ENCODE peak calls at places on chromosomes 2 and 18, in four cellular contexts. L is HCT116, P is retinal pigment epithelial cell, Y is tibial nerve. T is an unnamed sample.

GRCh38 chr2:222813177-222813843 is 47.5 kb upstream of the ACSL3 start:
- DNase-seq in L (no peak), P (no peak), Y (no peak), T (no peak)

GRCh38 chr2:71082402-71083252 is 14.2 kb downstream of the NAGK start:
- DNase-seq in L (no peak), P (no peak), Y (no peak), T (no peak)

GRCh38 chr2:75068546-75068945 is 110.1 kb downstream of the POLE4 start:
- DNase-seq in L (no peak), P (no peak), Y (no peak), T (no peak)

GRCh38 chr2:10706033-10706432 is 15.4 kb upstream of the ATP6V1C2 start:
- DNase-seq in L (no peak), P (no peak), Y (no peak), T (no peak)

GRCh38 chr2:131146255-131146654 is 41.1 kb downstream of the PLEKHB2 start:
- DNase-seq in L (no peak), P (no peak), Y (no peak), T (no peak)

GRCh38 chr18:70132999-70133398 is 72.5 kb downstream of the RTTN start:
- DNase-seq in L (no peak), P (peak), Y (no peak), T (peak)

GRCh38 chr2:168212167-168212566 is 35.2 kb downstream of the STK39 start:
- DNase-seq in L (no peak), P (no peak), Y (no peak), T (no peak)

GRCh38 chr2:16671760-16672159 is 6.1 kb upstream of the CYRIA start:
- DNase-seq in L (no peak), P (no peak), Y (no peak), T (no peak)

GRCh38 chr2:12897181-12897580 is 180.4 kb downstream of the TRIB2 start:
- DNase-seq in L (no peak), P (no peak), Y (no peak), T (no peak)

GRCh38 chr18:49139726-49140125 is 189.0 kb upstream of the SMAD7 start:
- DNase-seq in L (no peak), P (no peak), Y (no peak), T (no peak)

GRCh38 chr2:164323978-164324377 is 297.3 kb downstream of the GRB14 start:
- DNase-seq in L (no peak), P (no peak), Y (no peak), T (no peak)

GRCh38 chr2:124149571-124149970 is 124.5 kb downstream of the CNTNAP5 start:
- DNase-seq in L (no peak), P (no peak), Y (no peak), T (no peak)

GRCh38 chr2:160332318-160332717 is 132.2 kb upstream of the ITGB6 start:
- DNase-seq in L (no peak), P (no peak), Y (no peak), T (no peak)

GRCh38 chr2:204299766-204300165 is 245.5 kb upstream of the PARD3B start:
- DNase-seq in L (no peak), P (peak), Y (no peak), T (no peak)

GRCh38 chr18:5693637-5694175 is 149.9 kb upstream of the EPB41L3 start:
- DNase-seq in L (no peak), P (no peak), Y (no peak), T (no peak)

GRCh38 chr2:134549104-134549503 is 169.7 kb downstream of the TMEM163 start:
- DNase-seq in L (no peak), P (no peak), Y (no peak), T (no peak)

GRCh38 chr2:173053043-173053699 is 22.5 kb upstream of the MAP3K20 start:
- DNase-seq in L (no peak), P (no peak), Y (no peak), T (no peak)

GRCh38 chr2:70784320-70784719 is 6.1 kb downstream of the FIGLA start:
- DNase-seq in L (no peak), P (no peak), Y (no peak), T (no peak)

GRCh38 chr18:46632401-46633089 is 24.5 kb downstream of the LOXHD1 start:
- DNase-seq in L (peak), P (peak), Y (no peak), T (peak)

GRCh38 chr2:70477473-70477872 is 76.2 kb downstream of the TGFA start:
- DNase-seq in L (no peak), P (no peak), Y (no peak), T (no peak)

GRCh38 chr18:48136544-48137353 is 206.3 kb upstream of the SMAD2 start:
- DNase-seq in L (no peak), P (no peak), Y (no peak), T (no peak)

GRCh38 chr2:12684471-12684936 is 32.2 kb upstream of the TRIB2 start:
- DNase-seq in L (no peak), P (no peak), Y (no peak), T (no peak)

GRCh38 chr18:54389143-54389505 is 31.4 kb downstream of the C18orf54 start:
- DNase-seq in L (no peak), P (no peak), Y (no peak), T (no peak)

GRCh38 chr2:217162533-217162932 is 302.7 kb upstream of the TNP1 start:
- DNase-seq in L (peak), P (peak), Y (no peak), T (no peak)

GRCh38 chr18:51039138-51040112 is 9.4 kb downstream of the SMAD4 start:
- DNase-seq in L (no peak), P (no peak), Y (no peak), T (no peak)

GRCh38 chr2:101980368-101980767 is 11.4 kb upstream of the IL1R2 start:
- DNase-seq in L (no peak), P (no peak), Y (no peak), T (no peak)
- H3K4me3 ChIP-seq in L (no peak), P (no peak), Y (no peak), T (no peak)

GRCh38 chr18:58965291-58965929 is 100.7 kb downstream of the ZNF532 start:
- DNase-seq in L (no peak), P (no peak), Y (no peak), T (no peak)

GRCh38 chr18:58966704-58967103 is 102.0 kb downstream of the ZNF532 start:
- DNase-seq in L (no peak), P (no peak), Y (no peak), T (no peak)

GRCh38 chr18:58962331-58962730 is 97.7 kb downstream of the ZNF532 start:
- DNase-seq in L (no peak), P (no peak), Y (no peak), T (no peak)

GRCh38 chr18:58967643-58968291 is 103.1 kb downstream of the ZNF532 start:
- DNase-seq in L (no peak), P (no peak), Y (no peak), T (no peak)

GRCh38 chr18:58965930-58966662 is 101.4 kb downstream of the ZNF532 start:
- DNase-seq in L (no peak), P (peak), Y (no peak), T (no peak)
- H3K4me3 ChIP-seq in L (no peak), P (no peak), Y (no peak), T (no peak)

GRCh38 chr2:176873403-176873802 is 339.2 kb upstream of the HNRNPA3 start:
- DNase-seq in L (no peak), P (no peak), Y (no peak), T (no peak)
- H3K4me3 ChIP-seq in L (no peak), P (no peak), Y (no peak), T (no peak)

GRCh38 chr2:24822049-24822706 is 29.0 kb downstream of the CENPO start:
- DNase-seq in L (no peak), P (no peak), Y (no peak), T (no peak)
- H3K4me3 ChIP-seq in L (no peak), P (no peak), Y (no peak), T (no peak)

GRCh38 chr2:240919786-240920782 is 13.9 kb downstream of the CROCC2 start:
- DNase-seq in L (no peak), P (no peak), Y (peak), T (no peak)

GRCh38 chr2:240920783-240921231 is 14.7 kb downstream of the CROCC2 start:
- DNase-seq in L (no peak), P (no peak), Y (peak), T (no peak)

GRCh38 chr2:240922982-240923537 is 16.9 kb downstream of the CROCC2 start:
- DNase-seq in L (no peak), P (no peak), Y (no peak), T (no peak)

GRCh38 chr2:240922234-240922981 is 16.3 kb downstream of the CROCC2 start:
- DNase-seq in L (no peak), P (no peak), Y (peak), T (no peak)

GRCh38 chr2:240921319-240922233 is 15.4 kb downstream of the CROCC2 start:
- DNase-seq in L (no peak), P (peak), Y (peak), T (no peak)
- H3K4me3 ChIP-seq in L (no peak), P (no peak), Y (no peak), T (no peak)

DNA sequence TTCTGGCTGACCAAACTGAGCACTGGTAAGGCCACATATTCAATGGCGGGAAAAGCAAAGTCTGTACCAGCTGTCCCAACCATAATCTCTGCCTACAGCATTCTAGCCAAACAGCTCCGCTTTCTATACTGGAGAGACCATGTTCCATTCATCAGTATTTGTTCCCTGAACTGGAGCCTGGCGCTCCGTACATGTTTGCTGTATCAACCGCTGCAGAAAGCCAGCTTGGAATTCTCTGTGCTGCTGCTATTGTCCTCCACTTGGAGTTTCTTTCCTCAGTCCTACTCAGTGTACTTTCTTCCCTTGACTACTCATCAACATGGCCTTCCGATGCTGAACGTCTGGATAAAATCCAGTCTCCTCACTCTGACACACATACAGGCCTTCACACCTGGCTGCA is 1.9 kb downstream of the COA5 start:
- DNase-seq in L (no peak), P (no peak), Y (no peak), T (no peak)
- H3K4me3 ChIP-seq in L (no peak), P (no peak), Y (no peak), T (no peak)

GRCh38 chr2:177241771-177242135 is 22.8 kb downstream of the NFE2L2 start:
- DNase-seq in L (no peak), P (no peak), Y (no peak), T (no peak)
- H3K4me3 ChIP-seq in L (peak), P (peak), Y (peak), T (peak)

GRCh38 chr2:174121178-174121577 is 127.2 kb downstream of the OLA1 start:
- DNase-seq in L (peak), P (no peak), Y (no peak), T (no peak)

GRCh38 chr2:174122185-174122584 is 126.1 kb downstream of the OLA1 start:
- DNase-seq in L (no peak), P (no peak), Y (no peak), T (no peak)

GRCh38 chr2:174120346-174120745 is 128.0 kb downstream of the OLA1 start:
- DNase-seq in L (peak), P (no peak), Y (no peak), T (peak)

GRCh38 chr2:174121612-174122011 is 126.7 kb downstream of the OLA1 start:
- DNase-seq in L (peak), P (no peak), Y (no peak), T (no peak)

GRCh38 chr2:174117951-174118930 is 130.1 kb downstream of the OLA1 start:
- DNase-seq in L (peak), P (peak), Y (no peak), T (no peak)
- H3K4me3 ChIP-seq in L (peak), P (no peak), Y (no peak), T (no peak)

GRCh38 chr2:190360561-190360960 is 17.2 kb downstream of the INPP1 start:
- DNase-seq in L (no peak), P (no peak), Y (no peak), T (no peak)

GRCh38 chr2:190360965-190361364 is 17.6 kb downstream of the INPP1 start:
- DNase-seq in L (no peak), P (no peak), Y (no peak), T (no peak)

GRCh38 chr2:190357596-190357995 is 14.2 kb downstream of the INPP1 start:
- DNase-seq in L (no peak), P (no peak), Y (no peak), T (no peak)

GRCh38 chr2:190361572-190361971 is 18.2 kb downstream of the INPP1 start:
- DNase-seq in L (no peak), P (no peak), Y (no peak), T (no peak)

GRCh38 chr2:190359896-190360376 is 16.5 kb downstream of the INPP1 start:
- DNase-seq in L (no peak), P (no peak), Y (peak), T (no peak)
- H3K4me3 ChIP-seq in L (no peak), P (no peak), Y (peak), T (peak)

GRCh38 chr2:42225573-42225972 is 56.4 kb downstream of the EML4 start:
- DNase-seq in L (no peak), P (no peak), Y (no peak), T (no peak)

GRCh38 chr2:42229949-42230348 is 60.8 kb downstream of the EML4 start:
- DNase-seq in L (no peak), P (no peak), Y (no peak), T (no peak)

GRCh38 chr2:42227491-42227890 is 58.3 kb downstream of the EML4 start:
- DNase-seq in L (no peak), P (no peak), Y (no peak), T (no peak)

GRCh38 chr2:42230891-42231290 is 61.7 kb downstream of the EML4 start:
- DNase-seq in L (no peak), P (no peak), Y (no peak), T (no peak)

GRCh38 chr2:42228101-42228500 is 58.9 kb downstream of the EML4 start:
- DNase-seq in L (no peak), P (no peak), Y (no peak), T (no peak)
- H3K4me3 ChIP-seq in L (no peak), P (no peak), Y (no peak), T (no peak)